ENCODE peak calls at places on chromosomes 6 and 20, in seven cellular contexts. I, A, W, D, P, E and C are unnamed samples.

GRCh38 chr20:1877604-1878195 is 17.5 kb upstream of the SIRPA start:
- DNase-seq in E (no peak), P (no peak), I (no peak), D (no peak), A (no peak), W (no peak), C (no peak)

GRCh38 chr6:122014961-122015360 is 384.5 kb upstream of the HSF2 start:
- DNase-seq in P (no peak), E (peak), D (no peak), A (no peak), I (peak), W (no peak), C (peak)

GRCh38 chr6:79949235-79949634 is 1.9 kb upstream of the ELOVL4 start:
- DNase-seq in I (peak), P (peak), D (peak), E (no peak), W (peak), A (peak), C (peak)

GRCh38 chr6:126153661-126154060 is 167.3 kb downstream of the TRMT11 start:
- DNase-seq in E (no peak), W (no peak), D (no peak), P (no peak), I (peak), A (no peak), C (peak)

GRCh38 chr6:74280130-74280692 is 584.2 kb downstream of the CD109 start:
- DNase-seq in P (no peak), E (peak), I (no peak), A (peak), W (no peak), D (peak), C (peak)

GRCh38 chr6:140078552-140079126 is 704.2 kb upstream of the CITED2 start:
- DNase-seq in I (peak), E (peak), W (no peak), A (no peak), P (no peak), D (peak), C (peak)

GRCh38 chr6:37691904-37692806 is 5.5 kb downstream of the MDGA1 start:
- DNase-seq in P (peak), D (peak), A (peak), W (peak), E (peak), I (peak), C (peak)

GRCh38 chr6:169780571-169781091 is 29.2 kb downstream of the ERMARD start:
- DNase-seq in I (peak), E (no peak), A (no peak), P (no peak), W (no peak), D (no peak), C (no peak)

GRCh38 chr6:30006170-30007131 is 54.6 kb upstream of the POLR1H start:
- DNase-seq in W (no peak), P (no peak), I (no peak), E (peak), A (peak), D (peak), C (peak)

GRCh38 chr20:1700990-1701389 is 43.4 kb upstream of the SIRPG start:
- DNase-seq in I (peak), W (no peak), D (no peak), A (no peak), E (no peak), P (no peak), C (no peak)

GRCh38 chr20:2663364-2663886 is 591 bp downstream of the IDH3B start:
- DNase-seq in A (no peak), E (no peak), D (no peak), P (no peak), W (no peak), I (no peak), C (no peak)

GRCh38 chr6:30615219-30615957 is 1.7 kb downstream of the PPP1R10 start:
- DNase-seq in P (peak), I (peak), A (peak), D (peak), E (no peak), W (no peak), C (peak)

GRCh38 chr6:36334343-36334742 is 2.3 kb downstream of the BNIP5 start:
- DNase-seq in W (no peak), E (no peak), P (no peak), D (no peak), A (no peak), I (no peak), C (no peak)

GRCh38 chr20:37479925-37480691 is 40.9 kb upstream of the NNAT start:
- DNase-seq in P (no peak), I (no peak), A (no peak), D (no peak), E (peak), W (no peak), C (no peak)

GRCh38 chr6:106253194-106253593 is 72.4 kb downstream of the ATG5 start:
- DNase-seq in W (no peak), A (no peak), I (peak), D (no peak), E (peak), P (no peak), C (peak)

GRCh38 chr6:134317471-134318131 is at the start of gene SGK1:
- DNase-seq in A (peak), W (no peak), E (no peak), I (peak), P (no peak), D (peak), C (peak)

GRCh38 chr6:7615611-7616383 is 25.8 kb downstream of the SNRNP48 start:
- DNase-seq in W (peak), A (peak), P (peak), E (peak), I (peak), D (peak), C (peak)

GRCh38 chr6:112983741-112984221 is 636.7 kb downstream of the RFPL4B start:
- DNase-seq in E (no peak), W (no peak), D (peak), A (no peak), P (no peak), I (peak), C (peak)

GRCh38 chr6:43916924-43917877 is 147.2 kb downstream of the VEGFA start:
- DNase-seq in E (peak), P (no peak), D (no peak), W (no peak), I (peak), A (no peak), C (peak)

GRCh38 chr6:156185113-156185512 is 592.1 kb upstream of the ARID1B start:
- DNase-seq in I (no peak), P (no peak), E (peak), W (no peak), D (no peak), A (no peak), C (no peak)

GRCh38 chr20:4912380-4913142 is 88.7 kb downstream of the SLC23A2 start:
- DNase-seq in A (peak), P (no peak), W (no peak), D (no peak), I (no peak), E (no peak), C (no peak)

GRCh38 chr20:62737971-62738881 is 29.6 kb downstream of the NTSR1 start:
- DNase-seq in A (no peak), I (no peak), E (peak), D (no peak), W (no peak), P (no peak), C (no peak)

GRCh38 chr20:20010639-20011500 is 6.3 kb upstream of the NAA20 start:
- DNase-seq in E (peak), D (no peak), A (no peak), W (no peak), I (peak), P (no peak), C (peak)

GRCh38 chr6:109527989-109528388 is 45.0 kb upstream of the ZBTB24 start:
- DNase-seq in I (peak), A (peak), E (no peak), P (no peak), W (peak), D (peak), C (peak)

GRCh38 chr20:2022163-2022562 is 28.3 kb upstream of the PDYN start:
- DNase-seq in D (no peak), E (no peak), W (no peak), P (no peak), A (no peak), I (no peak), C (no peak)

GRCh38 chr6:143236151-143236788 is 175.6 kb downstream of the AIG1 start:
- DNase-seq in D (peak), W (no peak), A (peak), P (no peak), E (no peak), I (no peak), C (peak)

GRCh38 chr6:1461207-1461606 is 71.8 kb downstream of the FOXF2 start:
- DNase-seq in I (peak), P (no peak), E (peak), D (no peak), W (no peak), A (no peak), C (peak)

GRCh38 chr20:38350879-38351775 is 4.8 kb downstream of the LBP start:
- DNase-seq in E (peak), I (no peak), D (no peak), W (no peak), A (no peak), P (no peak), C (no peak)

GRCh38 chr20:9225879-9226278 is 157.0 kb downstream of the PLCB4 start:
- DNase-seq in P (no peak), A (no peak), E (no peak), W (no peak), D (no peak), I (no peak), C (no peak)

GRCh38 chr6:151387581-151387980 is 3.8 kb downstream of the ZBTB2 start:
- DNase-seq in P (no peak), E (peak), A (no peak), I (peak), W (no peak), D (no peak), C (peak)

GRCh38 chr6:80939936-80940335 is 812.5 kb downstream of the TENT5A start:
- DNase-seq in W (no peak), P (no peak), I (no peak), A (no peak), D (no peak), E (peak), C (no peak)

GRCh38 chr6:5199203-5200101 is 61.3 kb downstream of the LYRM4 start:
- DNase-seq in D (no peak), I (no peak), E (no peak), A (no peak), W (no peak), P (no peak), C (no peak)

GRCh38 chr6:45710304-45710821 is 305.3 kb downstream of the CLIC5 start:
- DNase-seq in W (no peak), P (peak), A (no peak), D (no peak), I (peak), E (peak), C (peak)

GRCh38 chr6:55603987-55604386 is 25.0 kb upstream of the HMGCLL1 start:
- DNase-seq in E (no peak), D (no peak), W (no peak), P (no peak), A (no peak), I (no peak), C (no peak)

GRCh38 chr6:148407372-148407771 is 64.7 kb downstream of the SASH1 start:
- DNase-seq in W (no peak), A (no peak), E (peak), D (no peak), P (no peak), I (peak), C (peak)

GRCh38 chr20:15475483-15475882 is 1097.8 kb downstream of the KIF16B start:
- DNase-seq in D (no peak), I (no peak), A (no peak), E (no peak), P (peak), W (no peak), C (no peak)

GRCh38 chr6:148175511-148176188 is 167.0 kb upstream of the SASH1 start:
- DNase-seq in W (no peak), A (no peak), D (no peak), P (no peak), I (peak), E (no peak), C (peak)

GRCh38 chr6:5260661-5261544 is at the start of the genes FARS2 and LYRM4:
- DNase-seq in I (peak), P (peak), W (peak), E (peak), D (peak), A (peak), C (peak)

GRCh38 chr20:36017034-36017951 is 48.9 kb downstream of the CNBD2 start:
- DNase-seq in I (peak), W (no peak), E (no peak), D (peak), A (no peak), P (no peak), C (peak)

GRCh38 chr6:87102296-87102695 is 7.4 kb upstream of the CGA start:
- DNase-seq in D (no peak), P (no peak), A (peak), I (no peak), E (no peak), W (no peak), C (no peak)

GRCh38 chr6:162728177-162728571 is 400 bp downstream of the PACRG start:
- DNase-seq in D (peak), I (no peak), E (no peak), P (no peak), W (no peak), A (no peak), C (peak)

GRCh38 chr6:162730502-162730901 is 2.7 kb downstream of the PACRG start:
- DNase-seq in W (no peak), I (no peak), E (no peak), D (no peak), A (no peak), P (no peak), C (no peak)

GRCh38 chr6:162728706-162729105 is 932 bp downstream of the PACRG start:
- DNase-seq in I (no peak), D (no peak), E (no peak), A (no peak), W (no peak), P (no peak), C (no peak)

GRCh38 chr6:162727347-162728176 is at the start of the genes PACRG and PRKN:
- DNase-seq in I (peak), E (peak), P (peak), D (peak), W (peak), A (peak), C (peak)

GRCh38 chr6:162726997-162727346 is 594 bp downstream of the PRKN start:
- DNase-seq in A (peak), W (no peak), P (peak), I (no peak), D (no peak), E (no peak), C (peak)
- H3K27ac ChIP-seq in A (no peak), W (peak), P (peak), I (peak), D (no peak), E (no peak), C (no peak)

GRCh38 chr20:53161073-53161472 is 188.9 kb downstream of the TSHZ2 start:
- DNase-seq in W (no peak), D (no peak), P (no peak), E (no peak), I (no peak), A (no peak), C (no peak)

GRCh38 chr20:53164072-53164471 is 191.9 kb downstream of the TSHZ2 start:
- DNase-seq in D (no peak), W (no peak), A (no peak), P (no peak), E (no peak), I (no peak), C (no peak)

GRCh38 chr20:53163486-53163885 is 191.3 kb downstream of the TSHZ2 start:
- DNase-seq in W (peak), D (no peak), A (no peak), I (peak), E (no peak), P (no peak), C (peak)

GRCh38 chr20:53161473-53161872 is 189.3 kb downstream of the TSHZ2 start:
- DNase-seq in A (no peak), D (no peak), I (no peak), E (no peak), P (no peak), W (no peak), C (no peak)

GRCh38 chr20:53162251-53162835 is 190.2 kb downstream of the TSHZ2 start:
- DNase-seq in D (peak), I (peak), E (no peak), W (peak), P (no peak), A (peak), C (peak)
- H3K4me2 ChIP-seq in D (peak), I (no peak), E (peak), W (peak), P (no peak), A (peak), C (peak)

DNA sequence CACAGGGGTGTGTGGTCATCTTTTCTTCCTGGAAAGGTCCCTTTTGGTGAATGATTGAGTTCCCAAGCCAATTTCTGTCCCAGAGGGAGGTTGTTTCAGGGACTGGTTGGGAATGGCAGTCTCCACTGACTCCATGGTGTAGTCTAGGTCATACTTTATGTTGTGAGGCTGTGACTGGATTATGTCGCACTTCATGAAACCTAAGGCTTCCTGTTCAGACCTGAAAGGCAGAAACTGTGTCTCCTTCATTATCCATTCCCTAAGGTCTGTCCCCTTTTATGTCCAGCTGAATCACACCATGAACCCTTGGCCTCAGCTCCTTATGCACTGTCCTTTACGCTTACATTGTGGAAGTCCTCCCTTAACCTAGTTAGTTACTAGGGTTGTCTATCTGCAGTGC is 191.2 kb downstream of the JARID2 start:
- DNase-seq in A (no peak), P (no peak), W (no peak), E (no peak), D (no peak), I (no peak), C (no peak)
- H3K27ac ChIP-seq in A (no peak), P (no peak), W (no peak), E (no peak), D (peak), I (no peak), C (no peak)

GRCh38 chr20:61665746-61666470 is 399.8 kb downstream of the TAF4 start:
- DNase-seq in E (no peak), P (no peak), A (no peak), W (no peak), I (no peak), D (no peak), C (no peak)
- H3K4me2 ChIP-seq in E (no peak), P (no peak), A (no peak), W (no peak), I (no peak), D (no peak), C (no peak)

GRCh38 chr6:16727996-16728395 is 33.3 kb downstream of the ATXN1 start:
- DNase-seq in D (no peak), A (peak), W (no peak), P (no peak), E (no peak), I (no peak), C (no peak)
- H3K27ac ChIP-seq in D (no peak), A (no peak), W (no peak), P (no peak), E (peak), I (no peak), C (no peak)

GRCh38 chr20:50042370-50043313 is 59.9 kb downstream of the SNAI1 start:
- DNase-seq in W (no peak), E (peak), D (no peak), P (no peak), I (no peak), A (no peak), C (no peak)

GRCh38 chr20:50040432-50041237 is 57.9 kb downstream of the SNAI1 start:
- DNase-seq in I (no peak), D (no peak), A (no peak), E (peak), W (no peak), P (no peak), C (no peak)

GRCh38 chr20:50039706-50040431 is 57.1 kb downstream of the SNAI1 start:
- DNase-seq in I (no peak), E (peak), D (no peak), A (peak), W (no peak), P (no peak), C (no peak)

GRCh38 chr20:50043573-50044352 is 61.0 kb downstream of the SNAI1 start:
- DNase-seq in A (no peak), W (no peak), E (peak), P (no peak), I (no peak), D (no peak), C (no peak)

DNA sequence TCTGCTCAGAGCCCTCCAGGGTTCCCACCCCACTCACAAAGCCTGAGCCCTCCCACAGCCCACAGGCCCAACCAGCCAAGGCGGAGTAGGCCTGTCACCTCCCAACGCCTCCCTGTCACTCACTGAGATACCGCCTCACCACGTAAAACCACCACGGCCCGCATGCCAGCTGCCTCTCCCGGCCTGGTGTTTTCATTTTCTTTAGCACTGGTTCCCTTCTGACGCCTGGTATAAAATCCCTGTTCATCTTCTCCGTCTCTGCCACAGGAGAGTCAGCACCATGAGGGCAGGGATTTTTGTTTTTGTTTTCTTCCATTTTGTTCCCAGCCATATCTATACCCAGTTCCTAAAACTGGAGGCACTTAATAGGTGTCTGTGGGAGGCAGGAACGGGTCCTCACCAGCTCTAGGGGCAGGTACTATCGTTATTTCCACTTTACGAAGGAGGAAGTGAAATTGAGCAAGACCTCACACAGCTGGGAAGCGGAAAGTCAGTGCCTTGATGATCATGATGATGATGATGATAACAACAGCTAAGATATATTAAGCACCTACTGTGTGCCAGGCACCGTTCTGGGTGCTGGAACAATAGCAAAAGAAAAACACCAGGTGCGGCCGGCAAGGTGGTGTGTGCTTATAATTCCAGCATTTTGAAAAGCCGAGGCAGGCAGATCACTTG is 58.6 kb downstream of the SNAI1 start:
- DNase-seq in P (peak), W (no peak), D (no peak), A (no peak), I (no peak), E (no peak), C (no peak)
- H3K4me2 ChIP-seq in P (peak), W (no peak), D (no peak), A (no peak), I (no peak), E (no peak), C (no peak)

DNA sequence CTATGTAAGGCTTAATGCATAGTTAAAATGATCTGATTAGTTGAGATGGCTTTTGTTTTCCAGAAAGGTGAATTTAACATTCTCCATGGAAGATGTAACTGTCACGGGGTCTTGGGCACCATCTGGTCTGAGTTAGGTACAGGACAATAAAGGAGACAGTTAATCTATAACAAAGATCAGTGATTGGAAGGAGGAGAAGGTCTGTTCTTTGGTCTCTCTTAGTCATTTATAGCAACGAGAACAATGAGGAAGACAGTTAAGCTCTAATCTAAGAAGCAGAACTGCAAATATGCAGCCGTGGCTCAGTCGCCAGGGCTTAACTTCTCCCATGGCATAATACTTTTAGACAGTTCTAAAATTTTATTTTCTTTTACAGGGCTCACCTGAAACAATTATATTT is 405.5 kb upstream of the SULF2 start:
- DNase-seq in E (no peak), I (no peak), W (no peak), D (no peak), A (peak), P (no peak), C (no peak)
- H3K27ac ChIP-seq in E (no peak), I (no peak), W (no peak), D (no peak), A (no peak), P (no peak), C (no peak)